ENCODE peak calls at places on chromosomes 3 and 15, in four cellular contexts. R, I, M and A are unnamed samples.

GRCh38 chr15:48858401-48858800 is 19.5 kb upstream of the EID1 start:
- DNase-seq in R (peak; percentile 33), M (no peak), I (no peak), A (no peak)

GRCh38 chr3:147120029-147120428 is 286.3 kb downstream of the ZIC4 start:
- DNase-seq in R (no peak), I (peak; percentile 16), M (no peak), A (no peak)

GRCh38 chr15:94164202-94164807 is 67.1 kb upstream of the MCTP2 start:
- DNase-seq in M (no peak), R (peak; percentile 26), I (peak; percentile 53), A (peak; percentile 67)

GRCh38 chr3:30576946-30577345 is 29.5 kb upstream of the TGFBR2 start:
- DNase-seq in I (no peak), R (no peak), M (no peak), A (no peak)

GRCh38 chr3:23242106-23242505 is 39.0 kb downstream of the UBE2E2 start:
- DNase-seq in R (no peak), M (no peak), I (no peak), A (no peak)

GRCh38 chr15:88699861-88700260 is 61.0 kb downstream of the ISG20 start:
- DNase-seq in M (no peak), R (no peak), I (no peak), A (no peak)

GRCh38 chr15:78739996-78740903 is 71.0 kb downstream of the ADAMTS7 start:
- DNase-seq in M (no peak), I (peak; percentile 57), R (peak; percentile 41), A (peak; percentile 95)

GRCh38 chr15:59174846-59175831 is 31.5 kb upstream of the LDHAL6B start:
- DNase-seq in R (peak; percentile 52), I (peak; percentile 47), M (no peak), A (peak; percentile 65)

GRCh38 chr3:121698914-121699313 is 38.2 kb upstream of the HCLS1 start:
- DNase-seq in I (no peak), R (no peak), M (no peak), A (no peak)

GRCh38 chr3:149553781-149554451 is 79.4 kb downstream of the TM4SF4 start:
- DNase-seq in M (no peak), R (no peak), I (no peak), A (no peak)

GRCh38 chr3:173403376-173403775 is 5.8 kb downstream of the NLGN1 start:
- DNase-seq in R (no peak), M (no peak), I (no peak), A (no peak)

GRCh38 chr3:41176554-41176953 is 22.8 kb upstream of the CTNNB1 start:
- DNase-seq in R (no peak), M (no peak), I (no peak), A (no peak)

DNA sequence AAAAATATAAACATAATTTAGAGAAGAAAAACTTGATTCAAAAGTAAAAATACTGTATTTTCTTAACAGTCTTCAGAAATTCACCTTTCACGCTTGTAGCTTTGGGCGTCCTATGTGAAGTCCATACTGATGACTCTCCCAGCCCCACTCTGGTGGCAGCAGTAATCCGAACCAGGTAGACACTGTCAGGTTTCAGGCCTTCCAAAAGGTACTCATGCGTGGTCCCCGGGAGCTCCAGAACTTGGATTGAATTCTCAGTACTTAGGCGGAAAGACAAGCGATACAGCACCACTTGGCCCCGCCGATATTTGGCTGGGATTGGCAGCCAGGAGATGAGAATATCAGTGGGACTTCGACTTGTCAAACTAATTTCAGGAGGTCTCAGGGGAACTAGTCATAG is 69.7 kb downstream of the PRTG start:
- DNase-seq in M (no peak), R (no peak), I (no peak), A (no peak)
- TF ChIP-seq SP1 in M (no peak), R (no peak), I (no peak), A (no peak)

GRCh38 chr3:46663611-46664135 is 29.8 kb downstream of the ALS2CL start:
- DNase-seq in R (no peak), M (no peak), I (no peak), A (peak; percentile 58)
- TF ChIP-seq CTCF in R (peak; percentile 39), M (no peak), I (peak; percentile 27), A (no peak)

GRCh38 chr3:64408770-64409169 is 183.5 kb upstream of the PRICKLE2 start:
- DNase-seq in M (no peak), R (no peak), I (no peak), A (no peak)

GRCh38 chr3:64405211-64405818 is 180.0 kb upstream of the PRICKLE2 start:
- DNase-seq in R (no peak), M (no peak), I (no peak), A (no peak)

GRCh38 chr3:64414043-64414442 is 188.8 kb upstream of the PRICKLE2 start:
- DNase-seq in M (peak; percentile 9), R (no peak), I (no peak), A (no peak)

GRCh38 chr3:64410226-64410625 is 185.0 kb upstream of the PRICKLE2 start:
- DNase-seq in R (no peak), I (no peak), M (no peak), A (no peak)

DNA sequence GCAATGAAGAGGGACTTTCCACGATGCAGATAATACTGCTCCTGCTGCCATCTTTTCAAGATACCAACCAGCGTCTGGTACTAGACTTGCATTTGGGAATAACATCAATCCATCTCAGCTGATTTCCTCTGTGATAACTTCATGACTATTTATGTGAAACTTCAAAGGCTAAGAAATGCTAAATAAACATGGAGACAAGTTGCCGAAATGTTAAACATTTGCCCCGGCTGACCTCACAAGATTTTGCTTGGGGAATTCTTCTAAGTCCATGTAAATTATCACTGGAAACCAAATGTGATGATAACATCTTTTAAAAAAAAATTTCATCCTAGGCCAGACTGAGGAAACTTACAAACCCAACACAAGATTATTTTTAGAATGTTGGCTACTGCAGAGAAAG is 185.8 kb upstream of the PRICKLE2 start:
- DNase-seq in M (no peak), R (no peak), I (no peak), A (no peak)
- TF ChIP-seq ETV6 in M (no peak), R (no peak), I (no peak), A (no peak)

GRCh38 chr3:157532529-157533297 is 29.5 kb upstream of the VEPH1 start:
- DNase-seq in I (peak; percentile 58), M (peak; percentile 9), R (peak; percentile 57), A (no peak)
- TF ChIP-seq SP1 in I (no peak), M (no peak), R (no peak), A (no peak)

DNA sequence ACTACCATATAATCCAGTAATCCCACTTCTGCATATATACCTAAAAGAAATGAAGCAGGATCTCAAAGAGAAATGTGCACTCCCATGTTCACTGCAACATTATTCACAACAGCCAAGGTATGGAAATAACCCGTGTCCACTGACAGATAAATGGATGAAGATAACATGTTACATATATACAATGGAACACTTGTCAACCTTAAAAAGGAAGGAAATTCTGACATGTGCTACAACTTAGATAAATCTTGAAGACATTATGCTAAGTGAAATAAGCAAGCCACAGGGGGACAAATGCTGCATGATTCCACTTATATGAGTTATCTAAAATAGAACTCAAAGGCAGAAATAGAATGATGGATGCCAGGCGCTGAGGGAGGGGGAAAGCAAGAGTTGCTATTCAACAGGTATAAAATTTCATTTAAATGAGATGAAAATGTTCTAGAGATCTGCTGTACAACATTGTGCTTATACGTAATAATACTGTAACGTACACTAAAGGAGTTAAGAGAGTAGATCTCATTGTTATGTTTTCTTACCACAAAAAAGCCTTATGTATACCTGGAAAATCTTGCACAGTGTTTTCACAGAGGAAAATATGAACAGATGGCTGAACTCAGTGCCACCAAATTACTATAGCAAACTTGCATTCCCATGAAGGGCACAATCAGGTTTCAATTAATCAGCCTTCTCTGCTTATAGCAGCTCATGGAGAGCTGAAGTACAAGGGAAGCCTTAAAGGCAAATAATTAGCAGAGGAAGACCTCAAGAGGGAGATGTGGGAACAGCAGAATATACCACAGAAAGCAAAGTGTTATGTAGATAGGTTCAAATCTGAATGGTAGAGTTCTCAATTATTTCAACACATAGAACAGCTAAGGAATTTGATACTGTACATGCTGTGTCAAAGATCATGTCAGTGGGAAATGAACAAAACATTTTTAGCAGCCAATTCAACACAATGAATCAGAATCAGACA is 8.0 kb upstream of the VPS39 start:
- DNase-seq in M (no peak), I (no peak), R (no peak), A (no peak)
- TF ChIP-seq CTCF in M (peak; percentile 8), I (peak; percentile 26), R (peak; percentile 46), A (no peak)